ENCODE peak calls at places on chromosomes 3 and 15, in five cellular contexts. One of them, this sample, is unnamed. For H3K27me3, the result is how much of the 10 kb centered on the place peaks cover.

GRCh38 chr15:86711476-86711875 is 631.8 kb downstream of the AGBL1 start:
- DNase-seq in cardiac muscle cell: no peak
- DNase-seq in Panc1: no peak
- DNase-seq in CD8-positive, alpha-beta T cell: no peak
- DNase-seq in lower lobe of right lung: no peak
- DNase-seq in this sample: no peak

GRCh38 chr3:10228248-10228950 is 19.9 kb upstream of the TATDN2 start:
- DNase-seq in cardiac muscle cell: no peak
- DNase-seq in Panc1: no peak
- DNase-seq in CD8-positive, alpha-beta T cell: no peak
- DNase-seq in lower lobe of right lung: no peak
- DNase-seq in this sample: no peak

GRCh38 chr3:17737591-17737990 is 4.8 kb downstream of the TBC1D5 start:
- DNase-seq in cardiac muscle cell: no peak
- DNase-seq in Panc1: no peak
- DNase-seq in CD8-positive, alpha-beta T cell: no peak
- DNase-seq in lower lobe of right lung: no peak
- DNase-seq in this sample: no peak

GRCh38 chr3:42476225-42477160 is 25.9 kb upstream of the VIPR1 start:
- DNase-seq in cardiac muscle cell: no peak
- DNase-seq in Panc1: no peak
- DNase-seq in CD8-positive, alpha-beta T cell: no peak
- DNase-seq in lower lobe of right lung: peak
- DNase-seq in this sample: no peak

GRCh38 chr3:47193871-47194859 is 30.3 kb upstream of the SETD2 start:
- DNase-seq in cardiac muscle cell: no peak
- DNase-seq in Panc1: no peak
- DNase-seq in CD8-positive, alpha-beta T cell: no peak
- DNase-seq in lower lobe of right lung: no peak
- DNase-seq in this sample: no peak

GRCh38 chr3:149625795-149626194 is 32.0 kb downstream of the WWTR1 start:
- DNase-seq in cardiac muscle cell: no peak
- DNase-seq in Panc1: no peak
- DNase-seq in CD8-positive, alpha-beta T cell: no peak
- DNase-seq in lower lobe of right lung: no peak
- DNase-seq in this sample: no peak

GRCh38 chr3:72997421-72997961 is 880 bp downstream of the PPP4R2 start:
- DNase-seq in cardiac muscle cell: peak
- DNase-seq in Panc1: no peak
- DNase-seq in CD8-positive, alpha-beta T cell: peak
- DNase-seq in lower lobe of right lung: no peak
- DNase-seq in this sample: peak

GRCh38 chr3:191331443-191331842 is 1.1 kb upstream of the UTS2B start:
- DNase-seq in cardiac muscle cell: no peak
- DNase-seq in Panc1: peak
- DNase-seq in CD8-positive, alpha-beta T cell: no peak
- DNase-seq in lower lobe of right lung: no peak
- DNase-seq in this sample: no peak

GRCh38 chr3:152737021-152737908 is 97.7 kb upstream of the P2RY1 start:
- DNase-seq in cardiac muscle cell: no peak
- DNase-seq in Panc1: no peak
- DNase-seq in CD8-positive, alpha-beta T cell: no peak
- DNase-seq in lower lobe of right lung: no peak
- DNase-seq in this sample: no peak

GRCh38 chr3:141728355-141728892 is 9.7 kb upstream of the RNF7 start:
- DNase-seq in cardiac muscle cell: no peak
- DNase-seq in Panc1: no peak
- DNase-seq in CD8-positive, alpha-beta T cell: no peak
- DNase-seq in lower lobe of right lung: no peak
- DNase-seq in this sample: no peak

GRCh38 chr3:69200384-69201068 is 78.1 kb upstream of the LMOD3 start:
- DNase-seq in cardiac muscle cell: peak
- DNase-seq in Panc1: no peak
- DNase-seq in CD8-positive, alpha-beta T cell: no peak
- DNase-seq in lower lobe of right lung: no peak
- DNase-seq in this sample: no peak

GRCh38 chr3:168341965-168342719 is 246.4 kb upstream of the GOLIM4 start:
- DNase-seq in cardiac muscle cell: peak
- DNase-seq in Panc1: no peak
- DNase-seq in CD8-positive, alpha-beta T cell: no peak
- DNase-seq in lower lobe of right lung: no peak
- DNase-seq in this sample: no peak

GRCh38 chr3:156404217-156404616 is 150.7 kb downstream of the SSR3 start:
- DNase-seq in cardiac muscle cell: no peak
- DNase-seq in Panc1: no peak
- DNase-seq in CD8-positive, alpha-beta T cell: no peak
- DNase-seq in lower lobe of right lung: no peak
- DNase-seq in this sample: no peak

GRCh38 chr3:149247929-149248691 is 26.5 kb upstream of the CP start:
- DNase-seq in cardiac muscle cell: peak
- DNase-seq in Panc1: no peak
- DNase-seq in CD8-positive, alpha-beta T cell: no peak
- DNase-seq in lower lobe of right lung: no peak
- DNase-seq in this sample: no peak

GRCh38 chr15:96328101-96328958 is 2.2 kb upstream of the NR2F2 start:
- DNase-seq in cardiac muscle cell: no peak
- DNase-seq in Panc1: no peak
- DNase-seq in CD8-positive, alpha-beta T cell: no peak
- DNase-seq in lower lobe of right lung: no peak
- DNase-seq in this sample: no peak

GRCh38 chr3:124588036-124588435 is 142.2 kb upstream of the UMPS start:
- DNase-seq in cardiac muscle cell: no peak
- DNase-seq in Panc1: no peak
- DNase-seq in CD8-positive, alpha-beta T cell: no peak
- DNase-seq in lower lobe of right lung: no peak
- DNase-seq in this sample: no peak

GRCh38 chr3:52805270-52806039 is 10.9 kb downstream of the ITIH3 start:
- DNase-seq in cardiac muscle cell: no peak
- DNase-seq in Panc1: no peak
- DNase-seq in CD8-positive, alpha-beta T cell: no peak
- DNase-seq in lower lobe of right lung: no peak
- DNase-seq in this sample: no peak

GRCh38 chr3:146547235-146547835 is 2.9 kb upstream of the PLSCR1 start:
- DNase-seq in cardiac muscle cell: no peak
- DNase-seq in Panc1: no peak
- DNase-seq in CD8-positive, alpha-beta T cell: no peak
- DNase-seq in lower lobe of right lung: no peak
- DNase-seq in this sample: no peak

GRCh38 chr15:40550381-40551037 is 14.3 kb downstream of the CCDC32 start:
- DNase-seq in cardiac muscle cell: no peak
- DNase-seq in Panc1: no peak
- DNase-seq in CD8-positive, alpha-beta T cell: no peak
- DNase-seq in lower lobe of right lung: no peak
- DNase-seq in this sample: no peak

GRCh38 chr3:28846948-28847527 is 433.8 kb upstream of the RBMS3 start:
- DNase-seq in cardiac muscle cell: no peak
- DNase-seq in Panc1: no peak
- DNase-seq in CD8-positive, alpha-beta T cell: no peak
- DNase-seq in lower lobe of right lung: no peak
- DNase-seq in this sample: no peak

GRCh38 chr3:191476053-191476787 is 15.3 kb downstream of the PYDC2 start:
- DNase-seq in cardiac muscle cell: no peak
- DNase-seq in Panc1: no peak
- DNase-seq in CD8-positive, alpha-beta T cell: no peak
- DNase-seq in lower lobe of right lung: no peak
- DNase-seq in this sample: no peak

GRCh38 chr3:119559441-119559963 is at the start of gene CD80:
- DNase-seq in cardiac muscle cell: peak
- DNase-seq in Panc1: peak
- DNase-seq in CD8-positive, alpha-beta T cell: peak
- DNase-seq in lower lobe of right lung: peak
- DNase-seq in this sample: peak

GRCh38 chr3:6799264-6799915 is 61.5 kb upstream of the GRM7 start:
- DNase-seq in cardiac muscle cell: peak
- DNase-seq in Panc1: peak
- DNase-seq in CD8-positive, alpha-beta T cell: no peak
- DNase-seq in lower lobe of right lung: no peak
- DNase-seq in this sample: no peak

GRCh38 chr3:101077361-101078011 is 84.3 kb upstream of the ABI3BP start:
- DNase-seq in cardiac muscle cell: no peak
- DNase-seq in Panc1: no peak
- DNase-seq in CD8-positive, alpha-beta T cell: no peak
- DNase-seq in lower lobe of right lung: no peak
- DNase-seq in this sample: no peak

GRCh38 chr15:74573987-74574386 is 33.0 kb downstream of the ARID3B start:
- DNase-seq in cardiac muscle cell: no peak
- DNase-seq in Panc1: no peak
- DNase-seq in CD8-positive, alpha-beta T cell: no peak
- DNase-seq in lower lobe of right lung: no peak
- DNase-seq in this sample: no peak

GRCh38 chr3:37386627-37387230 is 212.3 kb upstream of the LRRFIP2 start:
- DNase-seq in cardiac muscle cell: no peak
- DNase-seq in Panc1: no peak
- DNase-seq in CD8-positive, alpha-beta T cell: no peak
- DNase-seq in lower lobe of right lung: no peak
- DNase-seq in this sample: no peak

GRCh38 chr15:100106732-100107131 is 235.0 kb downstream of the ADAMTS17 start:
- DNase-seq in cardiac muscle cell: no peak
- DNase-seq in Panc1: no peak
- DNase-seq in CD8-positive, alpha-beta T cell: no peak
- DNase-seq in lower lobe of right lung: no peak
- DNase-seq in this sample: no peak

GRCh38 chr3:172856766-172857742 is 106.5 kb downstream of the ECT2 start:
- DNase-seq in cardiac muscle cell: peak
- DNase-seq in Panc1: no peak
- DNase-seq in CD8-positive, alpha-beta T cell: no peak
- DNase-seq in lower lobe of right lung: no peak
- DNase-seq in this sample: no peak

GRCh38 chr15:68807249-68807648 is 13.4 kb downstream of the ANP32A start:
- DNase-seq in cardiac muscle cell: no peak
- DNase-seq in Panc1: no peak
- DNase-seq in CD8-positive, alpha-beta T cell: no peak
- DNase-seq in lower lobe of right lung: no peak
- DNase-seq in this sample: no peak
- H3K27ac ChIP-seq in cardiac muscle cell: peak
- H3K27ac ChIP-seq in Panc1: no peak
- H3K27ac ChIP-seq in CD8-positive, alpha-beta T cell: no peak
- H3K27ac ChIP-seq in lower lobe of right lung: peak
- H3K27ac ChIP-seq in this sample: no peak

GRCh38 chr3:14796403-14797077 is 22.2 kb upstream of the FGD5 start:
- DNase-seq in cardiac muscle cell: no peak
- DNase-seq in Panc1: no peak
- DNase-seq in CD8-positive, alpha-beta T cell: no peak
- DNase-seq in lower lobe of right lung: no peak
- DNase-seq in this sample: no peak

GRCh38 chr3:14795996-14796395 is 22.8 kb upstream of the FGD5 start:
- DNase-seq in cardiac muscle cell: no peak
- DNase-seq in Panc1: no peak
- DNase-seq in CD8-positive, alpha-beta T cell: no peak
- DNase-seq in lower lobe of right lung: no peak
- DNase-seq in this sample: no peak

GRCh38 chr3:14799146-14799545 is 19.6 kb upstream of the FGD5 start:
- DNase-seq in cardiac muscle cell: no peak
- DNase-seq in Panc1: no peak
- DNase-seq in CD8-positive, alpha-beta T cell: no peak
- DNase-seq in lower lobe of right lung: no peak
- DNase-seq in this sample: no peak

GRCh38 chr3:14797731-14798130 is 21.0 kb upstream of the FGD5 start:
- DNase-seq in cardiac muscle cell: no peak
- DNase-seq in Panc1: no peak
- DNase-seq in CD8-positive, alpha-beta T cell: no peak
- DNase-seq in lower lobe of right lung: no peak
- DNase-seq in this sample: no peak

DNA sequence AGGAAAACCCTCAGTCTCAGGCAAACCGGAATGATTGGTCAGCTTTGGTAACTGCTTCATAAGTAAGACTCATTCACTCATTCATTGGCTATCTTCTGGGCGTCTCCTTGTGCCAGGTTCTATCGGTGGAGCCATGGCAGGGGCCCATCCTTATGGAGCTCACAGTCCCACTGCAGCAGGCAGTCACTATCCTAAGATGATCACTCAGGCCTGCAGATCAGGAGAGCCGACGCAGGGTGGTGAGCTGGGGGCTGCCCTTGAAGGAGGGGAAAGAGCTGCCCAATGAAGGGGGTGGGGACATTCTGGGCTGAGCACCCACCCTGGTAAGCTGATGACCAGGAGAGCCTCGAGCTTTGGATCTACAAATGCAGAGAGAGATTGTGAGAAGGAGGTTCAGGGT is 20.5 kb upstream of the FGD5 start:
- DNase-seq in cardiac muscle cell: no peak
- DNase-seq in Panc1: no peak
- DNase-seq in CD8-positive, alpha-beta T cell: no peak
- DNase-seq in lower lobe of right lung: no peak
- DNase-seq in this sample: no peak
- H3K27me3 ChIP-seq in cardiac muscle cell: under half
- H3K27me3 ChIP-seq in Panc1: under half
- H3K27me3 ChIP-seq in CD8-positive, alpha-beta T cell: under half
- H3K27me3 ChIP-seq in lower lobe of right lung: under half
- H3K27me3 ChIP-seq in this sample: under half

GRCh38 chr3:55485208-55485791 is 1.8 kb downstream of the WNT5A start:
- DNase-seq in cardiac muscle cell: peak
- DNase-seq in Panc1: no peak
- DNase-seq in CD8-positive, alpha-beta T cell: no peak
- DNase-seq in lower lobe of right lung: peak
- DNase-seq in this sample: no peak
- TF ChIP-seq CTCF in cardiac muscle cell: peak
- TF ChIP-seq CTCF in Panc1: peak
- TF ChIP-seq CTCF in CD8-positive, alpha-beta T cell: no peak
- TF ChIP-seq CTCF in lower lobe of right lung: peak
- TF ChIP-seq CTCF in this sample: no peak

GRCh38 chr15:62878070-62878469 is 164.5 kb upstream of the TPM1 start:
- DNase-seq in cardiac muscle cell: peak
- DNase-seq in Panc1: no peak
- DNase-seq in CD8-positive, alpha-beta T cell: no peak
- DNase-seq in lower lobe of right lung: no peak
- DNase-seq in this sample: no peak

GRCh38 chr15:62874933-62875625 is 167.5 kb upstream of the TPM1 start:
- DNase-seq in cardiac muscle cell: peak
- DNase-seq in Panc1: no peak
- DNase-seq in CD8-positive, alpha-beta T cell: no peak
- DNase-seq in lower lobe of right lung: no peak
- DNase-seq in this sample: no peak

GRCh38 chr15:62875626-62876021 is 166.9 kb upstream of the TPM1 start:
- DNase-seq in cardiac muscle cell: no peak
- DNase-seq in Panc1: no peak
- DNase-seq in CD8-positive, alpha-beta T cell: no peak
- DNase-seq in lower lobe of right lung: no peak
- DNase-seq in this sample: no peak

GRCh38 chr15:62879770-62880169 is 162.8 kb upstream of the TPM1 start:
- DNase-seq in cardiac muscle cell: no peak
- DNase-seq in Panc1: no peak
- DNase-seq in CD8-positive, alpha-beta T cell: no peak
- DNase-seq in lower lobe of right lung: no peak
- DNase-seq in this sample: no peak

DNA sequence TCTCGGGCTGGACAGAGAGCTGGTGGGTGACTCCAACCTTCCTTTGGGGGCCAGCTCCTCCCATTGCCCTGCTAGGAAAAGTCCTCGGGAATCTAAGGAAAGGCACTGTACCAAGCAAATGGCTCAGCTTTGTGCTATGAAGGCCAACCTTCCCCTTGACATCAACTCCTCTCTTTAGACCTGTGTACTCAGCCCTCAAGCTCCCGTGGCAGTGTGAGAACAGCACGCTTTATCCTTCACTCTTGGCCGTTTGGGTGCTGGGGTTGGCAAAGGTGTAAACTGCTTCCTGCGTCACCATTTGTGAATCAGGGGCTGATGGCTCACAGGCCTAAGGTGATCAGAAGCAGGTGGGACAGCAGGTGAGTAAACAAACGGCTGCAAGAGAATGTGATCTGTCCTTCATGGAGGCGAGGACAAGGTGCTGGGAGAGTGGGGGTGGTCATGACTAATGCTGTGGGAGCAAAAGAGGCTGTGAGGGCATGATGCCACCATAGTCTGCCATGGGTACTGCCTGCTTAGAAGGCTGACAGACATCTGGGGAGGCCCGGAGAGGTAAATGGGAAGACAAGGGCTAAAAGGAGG is 165.2 kb upstream of the TPM1 start:
- DNase-seq in cardiac muscle cell: no peak
- DNase-seq in Panc1: no peak
- DNase-seq in CD8-positive, alpha-beta T cell: no peak
- DNase-seq in lower lobe of right lung: no peak
- DNase-seq in this sample: no peak
- H3K27ac ChIP-seq in cardiac muscle cell: no peak
- H3K27ac ChIP-seq in Panc1: no peak
- H3K27ac ChIP-seq in CD8-positive, alpha-beta T cell: no peak
- H3K27ac ChIP-seq in lower lobe of right lung: no peak
- H3K27ac ChIP-seq in this sample: no peak

This sample was measured in CD4-positive, alpha-beta T cell.